ENCODE peak calls at places on chromosomes 1 and 21, in four cellular contexts. One of them, this sample, is unnamed.

GRCh38 chr1:7454895-7455784 is 316.0 kb upstream of the VAMP3 start:
- DNase-seq in foreskin keratinocyte: no peak
- DNase-seq in body of pancreas: no peak
- DNase-seq in A549: no peak
- DNase-seq in this sample: no peak

GRCh38 chr1:72000809-72001208 is 281.5 kb downstream of the NEGR1 start:
- DNase-seq in foreskin keratinocyte: peak
- DNase-seq in A549: peak
- DNase-seq in body of pancreas: no peak
- DNase-seq in this sample: no peak

GRCh38 chr1:34871443-34872132 is 12.0 kb upstream of the SMIM12 start:
- DNase-seq in body of pancreas: no peak
- DNase-seq in foreskin keratinocyte: no peak
- DNase-seq in A549: no peak
- DNase-seq in this sample: no peak

GRCh38 chr1:229105822-229106525 is 164.9 kb upstream of the RAB4A start:
- DNase-seq in foreskin keratinocyte: no peak
- DNase-seq in A549: no peak
- DNase-seq in body of pancreas: no peak
- DNase-seq in this sample: no peak

GRCh38 chr1:235650341-235651169 is 971 bp upstream of the GNG4 start:
- DNase-seq in A549: peak
- DNase-seq in foreskin keratinocyte: no peak
- DNase-seq in body of pancreas: peak
- DNase-seq in this sample: no peak

GRCh38 chr21:21612446-21612845 is 614.2 kb downstream of the NCAM2 start:
- DNase-seq in body of pancreas: peak
- DNase-seq in foreskin keratinocyte: peak
- DNase-seq in A549: no peak
- DNase-seq in this sample: no peak

GRCh38 chr1:13699936-13700520 is at the start of gene PRDM2:
- DNase-seq in A549: peak
- DNase-seq in foreskin keratinocyte: peak
- DNase-seq in body of pancreas: peak
- DNase-seq in this sample: peak

GRCh38 chr1:158118713-158119402 is 61.8 kb upstream of the CD1D start:
- DNase-seq in body of pancreas: no peak
- DNase-seq in foreskin keratinocyte: no peak
- DNase-seq in A549: no peak
- DNase-seq in this sample: no peak

GRCh38 chr1:156316909-156317308 is 17.8 kb upstream of the VHLL start:
- DNase-seq in foreskin keratinocyte: no peak
- DNase-seq in A549: no peak
- DNase-seq in body of pancreas: no peak
- DNase-seq in this sample: no peak

GRCh38 chr1:228101994-228102790 is 933 bp downstream of the C1orf35 start:
- DNase-seq in body of pancreas: peak
- DNase-seq in foreskin keratinocyte: no peak
- DNase-seq in A549: peak
- DNase-seq in this sample: no peak

GRCh38 chr1:159214149-159214760 is 9.6 kb downstream of the ACKR1 start:
- DNase-seq in foreskin keratinocyte: no peak
- DNase-seq in body of pancreas: peak
- DNase-seq in A549: peak
- DNase-seq in this sample: no peak

GRCh38 chr1:66919063-66919462 is 5.6 kb downstream of the DNAI4 start:
- DNase-seq in foreskin keratinocyte: no peak
- DNase-seq in body of pancreas: no peak
- DNase-seq in A549: no peak
- DNase-seq in this sample: no peak

GRCh38 chr1:210696709-210697108 is 368.0 kb downstream of the HHAT start:
- DNase-seq in A549: no peak
- DNase-seq in foreskin keratinocyte: no peak
- DNase-seq in body of pancreas: no peak
- DNase-seq in this sample: no peak
- TF ChIP-seq CTCF in A549: no peak
- TF ChIP-seq CTCF in foreskin keratinocyte: no peak
- TF ChIP-seq CTCF in body of pancreas: no peak
- TF ChIP-seq CTCF in this sample: no peak

DNA sequence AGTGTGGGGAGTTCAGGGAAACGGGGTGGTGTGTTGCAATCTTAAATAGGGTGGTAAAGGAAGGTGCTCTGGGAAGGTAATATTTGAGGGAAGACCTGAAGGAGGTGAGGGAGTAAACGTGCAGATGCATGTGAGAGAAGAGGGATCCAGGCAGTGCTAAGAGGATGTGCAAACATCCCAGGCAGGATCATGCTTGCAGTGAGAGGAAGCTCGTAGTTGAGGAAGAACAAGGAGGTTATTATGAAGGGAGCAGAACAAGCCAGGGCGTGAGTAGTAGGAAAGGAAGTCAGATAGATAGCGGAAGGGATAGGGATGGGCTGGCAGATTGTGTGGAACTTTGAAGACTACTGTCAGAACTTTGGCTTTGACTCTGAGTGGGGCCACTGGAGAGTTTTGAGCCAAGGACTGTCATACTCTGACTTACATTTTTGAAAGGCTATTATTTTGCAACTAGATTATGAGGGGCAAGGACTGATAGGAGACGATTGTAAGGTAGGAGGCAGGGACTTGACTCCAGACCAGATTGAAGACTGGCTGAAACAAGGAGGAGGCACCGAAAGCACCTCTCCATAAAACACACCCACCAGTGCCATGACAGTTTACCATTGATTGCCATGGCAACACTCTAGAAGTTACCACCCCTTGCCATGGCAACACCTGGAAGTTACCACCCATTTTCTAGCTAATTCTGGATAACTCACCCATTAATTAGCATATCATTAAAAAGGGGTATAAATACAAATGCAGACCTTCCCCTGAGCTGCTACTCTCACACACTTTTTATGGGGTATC is 67.0 kb downstream of the XCL2 start:
- DNase-seq in A549: no peak
- DNase-seq in foreskin keratinocyte: peak
- DNase-seq in body of pancreas: no peak
- DNase-seq in this sample: no peak
- H3K27ac ChIP-seq in A549: no peak
- H3K27ac ChIP-seq in foreskin keratinocyte: peak
- H3K27ac ChIP-seq in body of pancreas: no peak
- H3K27ac ChIP-seq in this sample: no peak

DNA sequence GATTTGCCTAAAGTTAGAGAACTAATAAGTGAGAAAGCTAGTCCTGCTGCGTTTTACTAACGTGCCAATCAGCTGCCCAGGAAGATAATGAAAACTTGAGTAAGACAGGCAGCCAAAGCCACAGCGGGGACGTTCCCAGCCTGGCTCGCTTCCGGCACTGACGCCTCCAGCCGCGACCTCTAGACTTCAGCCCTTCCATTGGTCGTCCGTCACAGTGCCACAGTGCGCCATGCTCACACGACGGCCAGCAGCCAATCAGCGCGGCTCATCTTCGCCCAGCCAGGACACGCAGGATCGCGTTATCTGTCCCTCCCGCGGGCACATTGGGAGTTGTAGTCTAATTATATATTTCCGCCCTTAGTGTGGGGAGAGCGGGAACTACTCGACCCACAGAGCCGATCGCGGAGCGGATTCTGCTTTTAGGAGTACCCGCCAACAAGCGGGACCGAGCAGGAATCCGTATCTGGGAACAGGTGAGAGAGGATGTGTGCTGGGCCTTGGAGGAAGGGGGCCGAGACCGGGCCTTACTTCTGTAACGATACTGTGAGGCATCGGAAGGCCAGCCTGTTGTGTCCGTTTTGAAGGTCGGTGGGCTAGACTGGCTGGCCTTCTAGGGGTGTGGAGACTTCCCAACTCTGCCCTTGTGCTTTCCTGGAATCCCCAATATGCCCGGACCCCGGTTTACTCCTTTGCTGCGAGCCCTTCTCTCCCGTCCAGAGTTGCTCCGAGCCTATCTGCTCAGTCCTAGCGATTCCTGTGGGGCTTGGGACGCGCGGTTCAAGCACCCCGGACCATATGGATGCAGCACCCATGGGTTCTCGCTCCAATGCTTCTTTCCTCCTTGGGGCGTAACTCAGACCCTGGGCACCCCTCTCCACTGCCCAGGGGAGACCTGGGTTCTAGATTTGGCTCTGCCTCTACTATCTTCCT is at the start of gene FDPS:
- DNase-seq in A549: peak
- DNase-seq in foreskin keratinocyte: peak
- DNase-seq in body of pancreas: peak
- DNase-seq in this sample: peak
- TF ChIP-seq CTCF in A549: no peak
- TF ChIP-seq CTCF in foreskin keratinocyte: no peak
- TF ChIP-seq CTCF in body of pancreas: no peak
- TF ChIP-seq CTCF in this sample: no peak

GRCh38 chr1:94044290-94044790 is 76.6 kb downstream of the ABCA4 start:
- DNase-seq in body of pancreas: peak
- DNase-seq in foreskin keratinocyte: no peak
- DNase-seq in A549: no peak
- DNase-seq in this sample: peak
- H3K27ac ChIP-seq in body of pancreas: peak
- H3K27ac ChIP-seq in foreskin keratinocyte: no peak
- H3K27ac ChIP-seq in A549: peak
- H3K27ac ChIP-seq in this sample: peak

DNA sequence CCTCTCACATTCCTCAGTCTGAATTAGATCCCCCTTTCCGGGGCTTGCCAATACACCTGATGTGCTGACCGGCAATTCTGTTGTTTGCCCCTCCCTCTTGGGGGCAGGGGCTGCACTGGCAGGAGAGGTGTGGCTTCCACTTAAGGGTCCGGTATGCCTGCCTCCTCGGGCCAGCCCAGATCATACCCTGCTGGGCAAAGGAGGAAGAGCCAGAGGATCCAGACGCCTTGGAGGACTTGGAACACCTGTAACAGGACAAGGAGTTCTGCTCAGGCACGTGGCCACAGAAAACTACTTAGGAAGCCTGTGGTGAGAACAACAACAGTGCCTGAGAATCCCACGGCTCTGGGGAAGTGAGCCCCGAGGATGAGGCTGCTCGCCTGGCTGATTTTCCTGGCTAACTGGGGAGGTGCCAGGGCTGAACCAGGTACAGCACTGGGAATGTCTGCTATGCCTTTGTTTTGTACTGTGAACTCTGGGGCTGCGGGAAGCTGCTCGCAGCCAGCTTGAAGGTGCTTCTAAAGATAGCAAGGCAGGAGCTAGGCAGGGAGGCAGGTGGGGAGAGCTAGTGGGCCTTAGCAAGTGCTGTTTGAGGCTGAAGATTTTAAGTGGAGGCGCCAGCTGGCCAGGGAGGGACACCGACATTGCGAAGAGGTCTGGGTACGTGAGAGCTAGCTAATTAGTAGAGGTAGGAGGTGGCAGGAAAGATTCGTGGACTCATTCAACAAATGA is at the start of gene SMPDL3B:
- DNase-seq in body of pancreas: peak
- DNase-seq in foreskin keratinocyte: peak
- DNase-seq in A549: peak
- DNase-seq in this sample: peak
- TF ChIP-seq CTCF in body of pancreas: peak
- TF ChIP-seq CTCF in foreskin keratinocyte: peak
- TF ChIP-seq CTCF in A549: no peak
- TF ChIP-seq CTCF in this sample: no peak

DNA sequence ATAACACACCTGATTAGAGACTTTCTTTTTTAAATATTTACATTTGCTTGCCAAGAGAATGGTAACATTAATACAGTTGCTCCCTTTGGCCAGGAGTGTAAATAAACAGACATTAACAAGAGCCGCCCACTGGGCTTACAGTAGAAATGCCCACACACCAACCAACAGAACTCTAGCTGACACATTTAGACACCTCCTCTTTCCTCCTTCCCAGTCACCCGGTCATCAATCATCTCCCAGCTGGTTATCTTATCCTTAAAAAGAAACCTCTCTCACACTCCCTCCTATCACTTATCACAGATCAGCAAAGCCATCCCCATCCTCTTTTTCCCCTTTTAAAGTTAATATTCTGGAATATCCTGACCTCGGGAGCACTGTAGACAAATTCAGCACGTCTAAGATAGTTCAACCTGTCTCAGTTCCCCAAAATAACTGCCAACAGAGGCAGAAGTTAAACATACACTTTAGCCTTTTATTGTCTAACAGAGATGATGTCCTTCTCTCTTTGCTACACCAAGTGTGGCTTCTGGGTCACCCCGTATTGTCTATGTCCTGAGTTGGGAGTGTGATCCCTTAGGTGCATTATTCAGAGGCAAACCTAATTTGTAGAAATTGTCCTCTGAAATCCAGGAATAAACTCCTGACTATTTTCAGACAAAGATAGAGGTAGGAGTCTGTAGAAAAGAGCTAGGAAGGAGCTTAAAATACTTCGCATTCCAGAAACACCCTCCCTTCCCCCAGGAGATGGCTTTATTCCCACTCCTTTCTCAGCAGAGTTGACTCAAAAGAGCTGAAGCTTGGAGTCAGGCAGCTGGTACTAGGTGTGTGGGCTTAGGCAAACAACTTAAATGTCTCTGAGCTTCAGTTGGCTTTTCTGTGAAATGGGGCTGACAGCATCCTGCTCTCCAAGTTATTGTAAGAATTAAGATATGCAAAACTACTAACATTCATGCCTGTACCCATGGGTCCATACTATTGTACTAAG is 8.8 kb downstream of the MYCL start:
- DNase-seq in A549: peak
- DNase-seq in foreskin keratinocyte: peak
- DNase-seq in body of pancreas: peak
- DNase-seq in this sample: peak
- H3K27ac ChIP-seq in A549: peak
- H3K27ac ChIP-seq in foreskin keratinocyte: no peak
- H3K27ac ChIP-seq in body of pancreas: peak
- H3K27ac ChIP-seq in this sample: no peak

DNA sequence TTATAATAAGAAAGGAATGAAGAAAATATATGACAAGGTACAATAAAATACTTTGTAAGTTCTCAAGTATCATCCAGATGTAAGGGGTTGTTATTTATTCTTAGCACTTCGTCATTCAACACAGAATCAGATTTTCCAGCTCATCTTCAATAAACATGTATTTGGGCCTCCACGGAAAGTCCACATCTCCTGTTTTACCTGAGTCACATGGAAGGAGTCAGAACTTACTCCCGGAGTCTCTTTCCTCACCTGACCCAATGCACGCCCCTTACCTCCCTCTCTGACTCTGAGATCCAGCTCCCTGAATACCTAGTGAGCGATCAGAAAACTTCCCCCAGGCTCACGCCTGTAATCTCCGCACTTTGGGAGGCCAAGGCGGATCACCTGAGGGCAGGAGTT is 1.5 kb upstream of the PMVK start:
- DNase-seq in foreskin keratinocyte: no peak
- DNase-seq in A549: no peak
- DNase-seq in body of pancreas: no peak
- DNase-seq in this sample: no peak
- TF ChIP-seq CTCF in foreskin keratinocyte: no peak
- TF ChIP-seq CTCF in A549: no peak
- TF ChIP-seq CTCF in body of pancreas: no peak
- TF ChIP-seq CTCF in this sample: no peak

GRCh38 chr1:234525156-234525774 is 46.3 kb upstream of the TARBP1 start:
- DNase-seq in A549: no peak
- DNase-seq in foreskin keratinocyte: no peak
- DNase-seq in body of pancreas: no peak
- DNase-seq in this sample: no peak
- H3K27ac ChIP-seq in A549: peak
- H3K27ac ChIP-seq in foreskin keratinocyte: no peak
- H3K27ac ChIP-seq in body of pancreas: no peak
- H3K27ac ChIP-seq in this sample: no peak

GRCh38 chr1:170247751-170248521 is 102.2 kb downstream of the NTMT2 start:
- DNase-seq in A549: no peak
- DNase-seq in foreskin keratinocyte: no peak
- DNase-seq in body of pancreas: no peak
- DNase-seq in this sample: no peak
- TF ChIP-seq CTCF in A549: no peak
- TF ChIP-seq CTCF in foreskin keratinocyte: no peak
- TF ChIP-seq CTCF in body of pancreas: no peak
- TF ChIP-seq CTCF in this sample: no peak